ENCODE peak calls at places on chromosome 10, in five cellular contexts. R, V, K, E and C are unnamed samples.

GRCh38 chr10:128150045-128150493 is 23.8 kb upstream of the MKI67 start:
- DNase-seq in R (peak; percentile 54), V (peak; percentile 85), K (peak; percentile 66), E (peak; percentile 79), C (peak; percentile 93)

GRCh38 chr10:72375173-72375572 is 20.5 kb upstream of the DNAJB12 start:
- DNase-seq in R (no peak), V (peak; percentile 44), K (no peak), E (no peak), C (no peak)

GRCh38 chr10:132146941-132147915 is 39.5 kb upstream of the DPYSL4 start:
- DNase-seq in R (no peak), V (no peak), K (no peak), E (no peak), C (no peak)

GRCh38 chr10:121078036-121078435 is 226.9 kb downstream of the WDR11 start:
- DNase-seq in R (no peak), V (no peak), K (no peak), E (no peak), C (no peak)

GRCh38 chr10:94102436-94102835 is 108.7 kb downstream of the PLCE1 start:
- DNase-seq in R (no peak), V (no peak), K (no peak), E (no peak), C (no peak)

GRCh38 chr10:28853195-28853594 is 175.9 kb downstream of the BAMBI start:
- DNase-seq in R (no peak), V (peak; percentile 10), K (no peak), E (no peak), C (no peak)

GRCh38 chr10:57716884-57717283 is 550.8 kb downstream of the IPMK start:
- DNase-seq in R (no peak), V (peak; percentile 12), K (no peak), E (peak; percentile 24), C (no peak)

GRCh38 chr10:3887885-3888476 is 103.0 kb upstream of the KLF6 start:
- DNase-seq in R (peak; percentile 59), V (no peak), K (no peak), E (peak; percentile 87), C (no peak)

GRCh38 chr10:91536790-91537189 is 96.1 kb downstream of the PPP1R3C start:
- DNase-seq in R (no peak), V (no peak), K (no peak), E (no peak), C (no peak)

GRCh38 chr10:95264227-95265051 is 26.4 kb downstream of the PDLIM1 start:
- DNase-seq in R (no peak), V (no peak), K (no peak), E (peak; percentile 64), C (no peak)

GRCh38 chr10:61463035-61463909 is 10.1 kb upstream of the TMEM26 start:
- DNase-seq in R (no peak), V (no peak), K (no peak), E (no peak), C (no peak)

GRCh38 chr10:93755443-93756127 is 2.2 kb upstream of the LGI1 start:
- DNase-seq in R (no peak), V (no peak), K (no peak), E (no peak), C (no peak)

GRCh38 chr10:12801214-12802087 is 200.1 kb downstream of the CCDC3 start:
- DNase-seq in R (no peak), V (no peak), K (no peak), E (peak; percentile 25), C (no peak)

GRCh38 chr10:102710604-102711003 is 3.6 kb downstream of the ARL3 start:
- DNase-seq in R (no peak), V (no peak), K (no peak), E (no peak), C (no peak)

GRCh38 chr10:72740526-72740925 is 48.6 kb downstream of the MCU start:
- DNase-seq in R (no peak), V (peak; percentile 22), K (peak; percentile 16), E (peak; percentile 88), C (no peak)

GRCh38 chr10:8778713-8779112 is 724.2 kb downstream of the GATA3 start:
- DNase-seq in R (no peak), V (no peak), K (no peak), E (no peak), C (no peak)

GRCh38 chr10:3093996-3094395 is 26.6 kb downstream of the PFKP start:
- DNase-seq in R (no peak), V (no peak), K (no peak), E (no peak), C (no peak)

GRCh38 chr10:121155742-121156141 is 304.6 kb downstream of the WDR11 start:
- DNase-seq in R (no peak), V (no peak), K (no peak), E (peak; percentile 68), C (peak; percentile 72)

GRCh38 chr10:17428616-17429097 is 25.7 kb downstream of the ST8SIA6 start:
- DNase-seq in R (no peak), V (no peak), K (peak; percentile 10), E (peak; percentile 21), C (no peak)

GRCh38 chr10:94785211-94785610 is 22.7 kb downstream of the CYP2C19 start:
- DNase-seq in R (no peak), V (no peak), K (no peak), E (no peak), C (no peak)

GRCh38 chr10:26269754-26270153 is 53.2 kb downstream of the GAD2 start:
- DNase-seq in R (peak; percentile 59), V (peak; percentile 62), K (no peak), E (peak; percentile 9), C (no peak)

GRCh38 chr10:8048281-8049008 is 6.0 kb upstream of the GATA3 start:
- DNase-seq in R (no peak), V (no peak), K (no peak), E (no peak), C (no peak)

GRCh38 chr10:58300676-58301075 is 31.7 kb downstream of the CISD1 start:
- DNase-seq in R (no peak), V (no peak), K (no peak), E (no peak), C (no peak)

GRCh38 chr10:45439873-45440272 is 65.9 kb downstream of the ALOX5 start:
- DNase-seq in R (no peak), V (no peak), K (no peak), E (no peak), C (no peak)

GRCh38 chr10:70579234-70580002 is 23.1 kb downstream of the PRF1 start:
- DNase-seq in R (no peak), V (no peak), K (no peak), E (peak; percentile 40), C (no peak)

GRCh38 chr10:132549416-132549815 is 11.8 kb downstream of the INPP5A start:
- DNase-seq in R (no peak), V (no peak), K (no peak), E (no peak), C (no peak)

GRCh38 chr10:102452672-102453340 is 1.5 kb upstream of the C10orf95 start:
- DNase-seq in R (no peak), V (no peak), K (no peak), E (peak; percentile 48), C (no peak)

GRCh38 chr10:30502266-30503058 is 68.5 kb downstream of the MAP3K8 start:
- DNase-seq in R (no peak), V (no peak), K (no peak), E (peak; percentile 55), C (peak; percentile 62)

GRCh38 chr10:119526606-119527592 is 15.6 kb downstream of the RGS10 start:
- DNase-seq in R (no peak), V (no peak), K (no peak), E (no peak), C (no peak)

GRCh38 chr10:57785546-57785945 is 482.1 kb downstream of the IPMK start:
- DNase-seq in R (no peak), V (no peak), K (no peak), E (no peak), C (no peak)

GRCh38 chr10:103834436-103835095 is 20.8 kb downstream of the SH3PXD2A start:
- DNase-seq in R (no peak), V (no peak), K (no peak), E (no peak), C (no peak)
- H3K4me1 ChIP-seq in R (no peaks in the 10 kb centered on the region), V (peaks cover 89% of the 10 kb centered on the region), K (peaks cover 56% of the 10 kb centered on the region), E (peaks cover 2% of the 10 kb centered on the region), C (peaks cover 32% of the 10 kb centered on the region)

DNA sequence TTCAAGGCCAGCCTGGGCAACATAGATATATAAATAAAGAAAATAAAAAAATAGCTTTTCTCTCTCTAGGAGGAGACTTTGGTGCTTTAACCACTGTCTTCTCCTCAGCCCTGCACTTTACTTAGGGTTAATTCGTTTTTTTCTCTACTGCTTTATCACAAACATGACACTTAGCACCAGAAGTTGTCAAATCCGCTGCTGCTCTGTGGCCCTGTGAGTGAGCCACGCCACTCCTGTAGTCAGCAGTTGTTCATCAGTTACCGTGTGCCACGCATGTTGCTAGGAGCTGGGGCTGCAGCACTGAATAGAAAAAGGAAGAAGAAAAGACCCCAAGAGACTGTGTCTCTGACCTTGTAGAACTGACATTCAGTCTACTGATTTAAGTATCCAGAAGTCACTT is 232.6 kb downstream of the CELF2 start:
- DNase-seq in R (no peak), V (no peak), K (no peak), E (no peak), C (no peak)
- H3K4me1 ChIP-seq in R (peaks cover 4% of the 10 kb centered on the region), V (peaks cover 14% of the 10 kb centered on the region), K (peaks cover 23% of the 10 kb centered on the region), E (no peaks in the 10 kb centered on the region), C (peaks cover 1% of the 10 kb centered on the region)

GRCh38 chr10:47310090-47310505 is 10.1 kb downstream of the GDF10 start:
- DNase-seq in R (no peak), V (no peak), K (no peak), E (no peak), C (no peak)

GRCh38 chr10:47307381-47307780 is 7.4 kb downstream of the GDF10 start:
- DNase-seq in R (no peak), V (no peak), K (no peak), E (no peak), C (no peak)

GRCh38 chr10:47309403-47310089 is 9.5 kb downstream of the GDF10 start:
- DNase-seq in R (no peak), V (no peak), K (no peak), E (no peak), C (no peak)

GRCh38 chr10:47306429-47307210 is 6.6 kb downstream of the GDF10 start:
- DNase-seq in R (no peak), V (no peak), K (no peak), E (no peak), C (no peak)

DNA sequence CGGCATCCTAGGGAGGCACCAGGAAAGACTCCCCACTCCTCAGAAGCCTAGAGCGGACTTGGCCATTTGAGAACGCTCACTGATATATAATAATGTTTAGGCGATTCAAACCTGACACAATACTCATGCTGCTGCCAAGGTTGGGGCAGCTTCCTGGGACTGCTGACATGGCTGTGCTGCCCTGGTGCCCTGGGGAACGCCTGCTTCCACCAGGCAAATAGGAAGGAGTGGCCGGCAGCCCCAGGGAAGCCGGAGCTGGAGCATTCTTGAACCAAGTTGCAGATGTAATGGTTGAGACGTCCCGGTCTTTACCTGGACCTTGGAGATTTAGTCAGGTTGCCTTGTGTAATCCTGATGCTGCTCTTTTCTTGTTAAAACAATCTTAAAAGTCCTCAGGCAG is 8.8 kb downstream of the GDF10 start:
- DNase-seq in R (no peak), V (no peak), K (no peak), E (no peak), C (no peak)
- H3K4me1 ChIP-seq in R (peaks cover 3% of the 10 kb centered on the region), V (no peaks in the 10 kb centered on the region), K (peaks cover 8% of the 10 kb centered on the region), E (no peaks in the 10 kb centered on the region), C (no peaks in the 10 kb centered on the region)

DNA sequence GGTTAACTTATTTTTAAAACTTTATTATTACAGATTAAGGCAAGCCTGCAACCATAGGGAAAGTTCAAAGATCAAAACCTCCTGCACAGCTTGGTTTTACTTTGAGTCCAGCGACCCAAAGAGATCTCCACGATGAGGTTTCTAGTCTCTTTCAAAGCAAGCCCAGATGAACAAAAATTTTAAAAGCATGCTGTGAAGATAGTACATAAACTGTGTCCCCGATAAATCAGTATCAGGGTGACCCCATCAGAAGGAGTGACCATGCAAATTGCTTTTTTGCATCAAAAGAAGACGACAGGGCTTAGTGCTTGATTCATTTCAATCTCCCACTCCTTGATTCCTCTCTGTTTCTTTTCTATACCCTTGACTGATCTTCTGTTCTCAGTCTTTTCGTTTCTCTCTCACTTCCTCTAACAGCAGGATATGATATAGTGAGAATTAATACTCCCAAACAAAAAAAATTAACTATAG is 16.0 kb upstream of the DNTT start:
- DNase-seq in R (no peak), V (no peak), K (no peak), E (peak; percentile 73), C (no peak)
- H3K4me1 ChIP-seq in R (no peaks in the 10 kb centered on the region), V (peaks cover 33% of the 10 kb centered on the region), K (peaks cover 9% of the 10 kb centered on the region), E (no peaks in the 10 kb centered on the region), C (peaks cover 4% of the 10 kb centered on the region)